ENCODE peak calls at places on chromosomes 6 and 20, in five cellular contexts. G is left ventricle myocardium inferior, X is SK-N-SH, F is thyroid gland, V is neuronal stem cell. D is an unnamed sample.

GRCh38 chr6:159931112-159931511 is 37.8 kb upstream of the IGF2R start:
- DNase-seq in G (no peak), X (no peak), F (no peak), V (no peak), D (no peak)

GRCh38 chr6:79984261-79984660 is 20.2 kb upstream of the TTK start:
- DNase-seq in G (no peak), X (no peak), F (peak; percentile 11), V (no peak), D (no peak)

GRCh38 chr6:90199900-90200299 is 96.7 kb downstream of the BACH2 start:
- DNase-seq in G (no peak), X (no peak), F (no peak), V (no peak), D (no peak)

GRCh38 chr6:23417133-23417532 is 708.9 kb upstream of the NRSN1 start:
- DNase-seq in G (no peak), X (no peak), F (no peak), V (no peak), D (no peak)

GRCh38 chr6:42406296-42407280 is 45.1 kb downstream of the TRERF1 start:
- DNase-seq in G (no peak), X (no peak), F (no peak), V (no peak), D (no peak)

GRCh38 chr6:159169193-159169555 is at the start of gene FNDC1:
- DNase-seq in G (peak; percentile 38), X (peak; percentile 90), F (peak; percentile 43), V (peak; percentile 66), D (no peak)

GRCh38 chr6:132199343-132199742 is 201.9 kb downstream of the MOXD1 start:
- DNase-seq in G (no peak), X (no peak), F (no peak), V (no peak), D (no peak)

GRCh38 chr6:37943436-37944058 is 124.0 kb downstream of the ZFAND3 start:
- DNase-seq in G (no peak), X (no peak), F (no peak), V (no peak), D (no peak)

GRCh38 chr6:39731565-39731964 is 6.4 kb upstream of the KIF6 start:
- DNase-seq in G (no peak), X (peak; percentile 22), F (no peak), V (no peak), D (no peak)

GRCh38 chr6:39729945-39730344 is 4.7 kb upstream of the KIF6 start:
- DNase-seq in G (no peak), X (peak; percentile 39), F (no peak), V (no peak), D (no peak)

GRCh38 chr6:39724787-39725631 is at the start of gene KIF6:
- DNase-seq in G (peak; percentile 90), X (peak; percentile 98), F (peak; percentile 93), V (peak; percentile 93), D (no peak)

DNA sequence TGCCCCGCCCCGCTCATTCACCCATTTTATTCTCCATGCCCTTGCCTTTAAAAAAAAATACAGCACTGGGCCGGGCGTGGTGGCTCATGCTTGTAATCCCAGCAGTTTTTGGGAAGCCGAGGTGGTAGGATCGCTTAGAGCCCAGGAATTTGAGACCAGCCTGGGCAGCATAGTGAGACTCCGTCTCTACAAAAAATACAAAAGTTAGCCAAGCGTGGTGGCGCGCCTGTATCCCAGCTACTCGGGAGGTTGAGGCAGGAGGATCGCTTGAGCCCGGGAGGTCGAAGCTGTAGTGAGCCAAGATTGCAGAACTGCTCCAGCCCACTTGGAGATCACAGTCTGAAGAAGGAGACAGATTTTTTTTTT is 407 bp upstream of the KIF6 start:
- DNase-seq in G (no peak), X (no peak), F (no peak), V (no peak), D (no peak)
- H3K4me3 ChIP-seq in G (peak overlapping the region; percentile 78), X (peak overlapping the region; percentile 77), F (no peak overlapping the region), V (no peak overlapping the region), D (no peak overlapping the region)

GRCh38 chr20:434661-435419 is 26.7 kb downstream of the RBCK1 start:
- DNase-seq in G (no peak), X (no peak), F (no peak), V (no peak), D (no peak)
- H3K36me3 ChIP-seq in G (peaks cover 76% of the 10 kb centered on the region), X (peaks cover 75% of the 10 kb centered on the region), F (peaks cover 41% of the 10 kb centered on the region), V (peaks cover 36% of the 10 kb centered on the region), D (peaks cover 46% of the 10 kb centered on the region)

DNA sequence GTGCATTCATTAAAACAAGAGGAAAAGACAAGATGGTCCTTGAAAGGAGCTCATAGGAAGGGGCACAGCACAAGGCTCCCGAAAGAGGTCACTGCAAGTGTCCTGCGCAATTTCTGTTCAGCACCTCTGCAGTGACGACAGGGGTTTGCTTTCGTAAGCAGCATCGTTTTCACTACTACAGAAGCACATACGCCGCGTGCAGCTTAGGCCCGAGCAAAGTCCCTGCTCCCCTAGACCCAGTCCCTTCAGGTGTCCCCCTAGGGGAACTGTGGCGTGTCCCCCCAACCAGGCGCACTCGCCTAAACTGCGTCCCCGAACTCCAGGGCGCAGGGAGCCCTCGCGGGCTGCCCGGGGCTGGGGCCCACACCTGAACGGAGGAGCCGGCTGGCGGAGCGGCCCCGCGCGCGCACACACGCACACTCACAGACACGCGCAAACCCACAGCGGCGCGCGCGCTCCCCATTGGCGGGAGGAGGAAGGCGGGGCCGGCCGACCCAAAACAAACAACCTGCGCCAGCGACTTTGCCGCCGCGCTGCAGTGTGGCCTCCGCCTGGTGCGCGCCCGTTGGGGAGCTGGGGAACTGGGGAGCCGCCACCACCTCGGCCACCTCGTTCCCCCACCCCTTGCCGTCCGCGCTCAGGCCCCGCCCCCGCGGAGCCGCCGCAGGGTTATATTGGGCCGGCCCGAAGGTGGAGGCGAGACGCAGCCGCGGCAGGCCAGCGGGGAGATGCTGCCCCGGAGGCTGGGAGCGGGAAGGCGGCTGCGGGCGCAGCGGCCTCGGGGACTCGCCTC is at the start of gene FOXQ1:
- DNase-seq in G (no peak), X (peak; percentile 28), F (peak; percentile 87), V (no peak), D (no peak)
- H3K4me3 ChIP-seq in G (peak within 1 kb of the TSS; percentile 63), X (no peak within 1 kb of the TSS), F (peak within 1 kb of the TSS; percentile 17), V (peak within 1 kb of the TSS; percentile 72), D (no peak within 1 kb of the TSS)

DNA sequence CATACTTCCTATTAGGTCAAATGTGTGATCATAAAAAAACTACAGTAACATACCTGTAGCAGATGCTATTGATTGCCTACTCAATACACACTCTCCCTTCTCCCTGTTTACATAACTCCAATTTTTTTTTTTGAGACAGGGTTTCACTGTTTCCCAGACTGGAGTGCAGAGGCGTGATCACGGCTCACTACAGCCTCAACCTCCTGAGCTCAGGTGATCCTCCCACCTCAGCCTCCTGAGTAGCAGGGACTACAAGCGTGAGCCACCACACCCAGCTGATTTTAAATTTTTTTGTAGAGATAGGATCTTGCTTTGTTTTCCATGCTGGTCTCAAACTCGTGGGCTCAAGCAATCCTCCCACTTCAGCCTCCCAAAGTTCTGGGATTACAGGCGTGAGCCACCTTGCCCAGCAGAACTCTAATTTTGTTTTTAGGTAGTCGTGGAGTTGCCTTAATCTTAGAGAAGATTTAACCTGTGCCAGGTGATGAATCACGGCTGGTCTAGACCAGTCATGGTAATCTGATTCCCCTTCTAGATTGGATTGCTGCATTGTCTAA is 14.0 kb upstream of the KIF3B start:
- DNase-seq in G (no peak), X (no peak), F (no peak), V (no peak), D (no peak)
- H3K36me3 ChIP-seq in G (no peaks in the 10 kb centered on the region), X (no peaks in the 10 kb centered on the region), F (no peaks in the 10 kb centered on the region), V (no peaks in the 10 kb centered on the region), D (no peaks in the 10 kb centered on the region)

GRCh38 chr6:137414599-137414998 is 79.6 kb downstream of the OLIG3 start:
- DNase-seq in G (no peak), X (no peak), F (peak; percentile 8), V (no peak), D (no peak)
- H3K4me3 ChIP-seq in G (peak overlapping the region; percentile 64), X (no peak overlapping the region), F (no peak overlapping the region), V (no peak overlapping the region), D (no peak overlapping the region)

GRCh38 chr20:47535994-47536393 is 34.3 kb downstream of the NCOA3 start:
- DNase-seq in G (no peak), X (no peak), F (no peak), V (no peak), D (no peak)

GRCh38 chr20:47533518-47534062 is 31.9 kb downstream of the NCOA3 start:
- DNase-seq in G (no peak), X (no peak), F (no peak), V (no peak), D (no peak)

GRCh38 chr20:47532002-47532401 is 30.3 kb downstream of the NCOA3 start:
- DNase-seq in G (no peak), X (no peak), F (no peak), V (no peak), D (no peak)

GRCh38 chr20:47535088-47535487 is 33.4 kb downstream of the NCOA3 start:
- DNase-seq in G (no peak), X (no peak), F (no peak), V (peak; percentile 9), D (no peak)

GRCh38 chr20:47534405-47534804 is 32.7 kb downstream of the NCOA3 start:
- DNase-seq in G (no peak), X (no peak), F (no peak), V (no peak), D (no peak)
- H3K36me3 ChIP-seq in G (peaks cover 7% of the 10 kb centered on the region), X (no peaks in the 10 kb centered on the region), F (no peaks in the 10 kb centered on the region), V (peaks cover 2% of the 10 kb centered on the region), D (no peaks in the 10 kb centered on the region)

GRCh38 chr6:93927731-93928130 is 508.4 kb upstream of the EPHA7 start:
- DNase-seq in G (no peak), X (no peak), F (no peak), V (no peak), D (no peak)
- H3K4me3 ChIP-seq in G (no peak overlapping the region), X (peak overlapping the region; percentile 4), F (no peak overlapping the region), V (no peak overlapping the region), D (peak overlapping the region; percentile 67)

GRCh38 chr20:38999217-38999616 is 37.1 kb downstream of the DHX35 start:
- DNase-seq in G (no peak), X (no peak), F (no peak), V (no peak), D (no peak)
- H3K36me3 ChIP-seq in G (peaks cover 89% of the 10 kb centered on the region), X (peaks cover 73% of the 10 kb centered on the region), F (peaks cover 24% of the 10 kb centered on the region), V (peaks cover 37% of the 10 kb centered on the region), D (peaks cover 58% of the 10 kb centered on the region)